ENCODE peak calls at places on chromosomes 4 and X, in four cellular contexts. O is HCT116, I is K562, Q is SK-N-SH. U is an unnamed sample.

GRCh38 chr4:89101256-89102161 is 9.8 kb upstream of the TIGD2 start:
- DNase-seq in I (no peak), O (no peak), Q (no peak), U (no peak)

GRCh38 chr4:181860668-181861067 is 382.5 kb upstream of the TENM3 start:
- DNase-seq in I (no peak), Q (no peak), O (no peak), U (no peak)

GRCh38 chr4:55411621-55412020 is 15.9 kb downstream of the TMEM165 start:
- DNase-seq in O (no peak), I (no peak), Q (no peak), U (no peak)

GRCh38 chrX:45840411-45840950 is 639.8 kb upstream of the DIPK2B start:
- DNase-seq in O (no peak), Q (no peak), I (no peak), U (no peak)

GRCh38 chr4:75710246-75710645 is 14.1 kb upstream of the USO1 start:
- DNase-seq in Q (no peak), I (no peak), O (no peak), U (no peak)

GRCh38 chrX:38066934-38067333 is 60.6 kb downstream of the SYTL5 start:
- DNase-seq in O (no peak), I (peak; percentile 19), Q (no peak), U (no peak)

GRCh38 chrX:136176399-136176825 is 29.1 kb downstream of the FHL1 start:
- DNase-seq in I (no peak), Q (no peak), O (no peak), U (no peak)

GRCh38 chr4:22019676-22020075 is 71.1 kb upstream of the KCNIP4 start:
- DNase-seq in Q (no peak), O (no peak), I (no peak), U (no peak)

GRCh38 chr4:37573566-37573965 is 112.6 kb downstream of the RELL1 start:
- DNase-seq in I (no peak), Q (no peak), O (no peak), U (no peak)

GRCh38 chr4:88008133-88008621 is 742 bp downstream of the PKD2 start:
- DNase-seq in Q (peak; percentile 81), I (peak; percentile 18), O (no peak), U (peak; percentile 26)

GRCh38 chrX:19912-20571 is 261.1 kb upstream of the PLCXD1 start:
- DNase-seq in I (peak; percentile 25), Q (peak; percentile 26), O (no peak), U (peak; percentile 0)

GRCh38 chr4:98522603-98523395 is 135.6 kb downstream of the TSPAN5 start:
- DNase-seq in Q (no peak), O (peak; percentile 87), I (no peak), U (peak; percentile 35)

GRCh38 chrX:47854474-47854873 is 17.8 kb downstream of the ZNF81 start:
- DNase-seq in O (no peak), I (peak; percentile 24), Q (peak; percentile 14), U (no peak)

GRCh38 chr4:154877110-154877760 is 96.2 kb downstream of the RBM46 start:
- DNase-seq in Q (no peak), O (peak; percentile 8), I (peak; percentile 4), U (peak; percentile 4)

GRCh38 chr4:121411151-121411744 is 30.4 kb upstream of the QRFPR start:
- DNase-seq in Q (no peak), I (no peak), O (no peak), U (no peak)
- TF ChIP-seq ELF1 in Q (no peak), I (no peak), O (no peak), U (no peak)

GRCh38 chrX:1918780-1919179 is 303.9 kb downstream of the ASMT start:
- DNase-seq in I (no peak), Q (no peak), O (no peak), U (no peak)
- TF ChIP-seq ELF1 in I (no peak), Q (no peak), O (no peak), U (no peak)

DNA sequence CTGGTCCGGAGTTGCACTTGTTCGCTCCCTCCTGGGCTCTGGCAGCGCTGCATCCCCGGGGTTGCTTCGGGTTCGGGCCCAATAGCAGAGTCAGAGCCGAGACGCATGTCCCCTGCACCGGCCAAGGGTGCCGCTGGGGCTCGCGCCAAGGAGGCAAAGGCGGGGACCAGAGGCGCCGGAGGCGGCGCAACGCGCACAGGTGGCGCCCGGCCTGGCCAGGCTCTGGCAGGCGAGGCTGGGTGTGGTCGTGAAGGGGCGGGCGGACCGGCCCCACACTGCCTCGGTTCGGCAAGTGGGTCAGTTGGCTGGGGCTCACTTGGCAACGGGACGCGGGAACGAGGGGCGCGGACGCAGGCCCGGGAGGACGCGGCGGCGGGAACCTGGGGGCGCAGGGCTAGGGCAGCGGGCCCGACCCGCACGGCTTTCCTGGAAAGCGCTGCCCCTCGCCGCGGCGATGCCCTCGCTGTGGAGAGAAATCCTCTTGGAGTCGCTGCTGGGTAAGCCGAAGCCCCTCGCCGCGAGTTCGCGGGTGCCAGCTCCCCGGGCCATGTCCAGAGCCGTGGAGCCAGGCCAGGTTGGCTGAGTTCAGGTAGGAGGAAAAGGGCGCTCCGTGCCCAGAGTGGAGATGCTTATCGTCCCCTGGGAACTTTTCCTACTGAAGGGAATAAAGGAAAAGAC is at the start of gene CWH43:
- DNase-seq in Q (peak; percentile 22), O (no peak), I (no peak), U (no peak)
- TF ChIP-seq ELF1 in Q (no peak), O (no peak), I (no peak), U (no peak)

DNA sequence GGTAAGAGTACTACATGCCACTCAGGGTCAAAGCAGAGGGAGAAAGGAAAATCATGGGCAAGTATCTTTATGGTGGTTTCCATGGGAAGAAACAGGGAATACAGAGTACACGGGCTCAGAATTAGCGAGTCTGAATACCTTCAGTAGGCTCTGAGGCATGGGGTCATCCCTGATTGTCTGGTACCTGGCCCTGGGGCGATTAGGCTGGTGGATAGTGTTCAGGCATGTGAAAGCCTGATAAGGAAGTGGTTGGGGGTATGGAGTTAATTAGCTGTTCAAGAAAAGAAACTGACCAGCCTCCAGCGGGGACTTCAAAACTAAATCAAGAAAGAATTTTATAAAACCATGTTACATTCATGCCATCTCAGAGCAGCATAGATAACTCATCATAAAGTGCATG is 518.8 kb downstream of the RAB28 start:
- DNase-seq in O (no peak), Q (no peak), I (no peak), U (no peak)
- TF ChIP-seq ELF1 in O (no peak), Q (no peak), I (no peak), U (no peak)

DNA sequence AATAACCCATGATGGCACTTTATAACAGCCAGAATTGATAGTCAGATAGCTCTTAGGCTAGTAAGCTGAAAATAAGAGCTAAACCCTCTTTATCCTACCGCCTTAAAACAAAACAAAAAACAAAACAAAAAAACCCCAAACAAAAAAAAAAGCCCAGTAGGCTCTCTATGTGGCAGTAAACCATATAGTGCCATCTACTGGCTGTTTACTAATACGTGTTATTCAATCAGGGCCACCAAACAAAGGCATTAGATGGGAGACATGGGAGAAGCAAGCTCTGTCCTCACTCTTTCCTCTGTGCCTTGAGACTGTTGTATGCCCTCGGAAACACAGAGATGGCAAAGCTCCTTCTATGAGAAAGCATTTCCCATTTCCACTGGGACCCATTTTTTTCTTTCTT is 148.8 kb upstream of the MID1 start:
- DNase-seq in I (peak; percentile 20), O (peak; percentile 2), Q (peak; percentile 36), U (no peak)
- TF ChIP-seq ELF1 in I (no peak), O (no peak), Q (no peak), U (no peak)

GRCh38 chr4:13977755-13978154 is 350.2 kb upstream of the BOD1L1 start:
- DNase-seq in O (no peak), I (no peak), Q (no peak), U (no peak)

GRCh38 chr4:13982008-13982407 is 354.5 kb upstream of the BOD1L1 start:
- DNase-seq in I (no peak), Q (no peak), O (no peak), U (no peak)

GRCh38 chr4:13983189-13983790 is 355.8 kb upstream of the BOD1L1 start:
- DNase-seq in O (no peak), I (no peak), Q (no peak), U (peak; percentile 9)

GRCh38 chr4:13984996-13985780 is 357.7 kb upstream of the BOD1L1 start:
- DNase-seq in I (no peak), O (no peak), Q (no peak), U (no peak)

GRCh38 chr4:13980317-13980716 is 352.8 kb upstream of the BOD1L1 start:
- DNase-seq in O (no peak), Q (no peak), I (no peak), U (no peak)
- TF ChIP-seq ELF1 in O (no peak), Q (no peak), I (no peak), U (no peak)

DNA sequence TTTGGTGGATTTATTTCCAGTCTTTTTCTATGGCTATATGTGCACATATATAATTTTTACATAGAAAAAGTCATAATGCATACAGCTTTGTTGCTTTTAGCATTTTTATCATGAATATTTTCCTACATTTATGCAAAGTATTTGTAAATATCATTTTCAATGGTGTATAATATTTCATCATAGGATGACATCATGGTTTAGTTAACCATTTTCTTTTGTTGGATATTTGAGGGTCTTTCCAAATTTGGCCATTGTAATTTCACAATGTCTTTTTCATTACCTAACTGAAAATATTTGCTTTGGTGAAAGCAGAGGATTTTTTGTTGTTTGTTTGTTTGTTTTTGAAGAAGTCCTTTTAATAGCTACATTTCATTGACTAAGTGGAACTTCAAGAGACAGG is 31.0 kb downstream of the PAK3 start:
- DNase-seq in O (no peak), Q (no peak), I (no peak), U (no peak)
- TF ChIP-seq ELF1 in O (no peak), Q (no peak), I (no peak), U (no peak)

GRCh38 chr4:153418114-153418513 is 48.0 kb upstream of the TMEM131L start:
- DNase-seq in Q (no peak), O (no peak), I (no peak), U (no peak)
- TF ChIP-seq ELF1 in Q (no peak), O (no peak), I (no peak), U (no peak)

GRCh38 chr4:70564033-70564432 is 28.0 kb upstream of the AMBN start:
- DNase-seq in I (no peak), O (no peak), Q (no peak), U (peak; percentile 75)

GRCh38 chr4:70559924-70560323 is 32.1 kb upstream of the AMBN start:
- DNase-seq in Q (no peak), I (no peak), O (no peak), U (peak; percentile 84)

GRCh38 chr4:70556856-70557255 is 35.2 kb upstream of the AMBN start:
- DNase-seq in O (no peak), I (no peak), Q (no peak), U (no peak)

DNA sequence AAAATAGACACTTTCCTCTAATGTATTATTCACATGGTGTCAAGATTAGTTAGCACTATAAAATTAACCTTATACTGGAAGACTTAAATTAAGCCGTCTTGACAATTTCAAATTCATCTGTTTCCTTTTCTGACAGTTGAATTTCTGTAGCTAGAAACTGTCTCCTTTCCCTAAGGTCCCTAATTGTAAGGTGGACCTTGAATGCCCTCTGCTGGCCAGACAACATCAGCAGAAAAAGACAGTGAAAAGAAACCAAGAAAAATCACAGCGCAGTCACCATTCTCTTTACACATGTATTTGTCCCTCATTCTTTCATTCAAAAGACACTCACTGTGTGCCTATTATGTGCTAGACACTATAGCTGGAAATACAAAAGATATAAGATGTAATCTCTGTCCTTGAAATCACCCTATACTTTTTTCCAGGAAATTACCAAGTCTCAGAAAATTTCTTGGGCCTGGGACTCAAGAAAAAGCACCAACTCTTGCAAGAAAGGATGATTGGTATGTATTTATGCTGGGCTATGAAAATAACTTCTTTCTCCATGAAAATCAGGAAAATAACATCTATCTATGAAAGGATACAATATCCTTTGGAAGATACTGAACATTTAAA is 32.7 kb upstream of the AMBN start:
- DNase-seq in I (peak; percentile 62), Q (peak; percentile 37), O (peak; percentile 35), U (peak; percentile 67)
- TF ChIP-seq ELF1 in I (no peak), Q (no peak), O (no peak), U (no peak)

U was measured in HepG2.